ENCODE peak calls at places on chromosomes 2 and 18, in four cellular contexts. V, Z, O and D are unnamed samples.

GRCh38 chr2:43251171-43251731 is 24.8 kb upstream of the ZFP36L2 start:
- DNase-seq in Z (no peak), O (peak; percentile 80), V (no peak), D (no peak)

GRCh38 chr18:23231340-23232021 is 96.2 kb downstream of the CABLES1 start:
- DNase-seq in V (no peak), O (peak; percentile 61), Z (no peak), D (peak; percentile 99)

GRCh38 chr2:119683717-119684443 is 4.9 kb downstream of the TMEM177 start:
- DNase-seq in O (peak; percentile 60), Z (no peak), V (peak; percentile 49), D (no peak)

GRCh38 chr2:195359043-195359735 is 297.8 kb upstream of the SLC39A10 start:
- DNase-seq in Z (no peak), V (no peak), O (no peak), D (no peak)

GRCh38 chr2:70954886-70955285 is 19.2 kb downstream of the ATP6V1B1 start:
- DNase-seq in V (no peak), Z (no peak), O (no peak), D (no peak)

GRCh38 chr2:183623227-183623626 is 499.0 kb downstream of the NUP35 start:
- DNase-seq in V (no peak), Z (no peak), O (no peak), D (no peak)

GRCh38 chr18:10851824-10852225 is 297.5 kb downstream of the PIEZO2 start:
- DNase-seq in V (peak; percentile 63), Z (no peak), O (peak; percentile 29), D (peak; percentile 61)

GRCh38 chr18:58544616-58545337 is 84.1 kb downstream of the ALPK2 start:
- DNase-seq in O (no peak), Z (no peak), V (no peak), D (no peak)

GRCh38 chr18:50183556-50183955 is 11.4 kb downstream of the MYO5B start:
- DNase-seq in Z (no peak), V (no peak), O (no peak), D (no peak)

GRCh38 chr2:28511871-28512606 is 16.2 kb downstream of the PLB1 start:
- DNase-seq in V (no peak), Z (no peak), O (no peak), D (no peak)

GRCh38 chr2:102107741-102108070 is 34.8 kb upstream of the IL1R1 start:
- DNase-seq in V (no peak), O (no peak), Z (no peak), D (peak; percentile 33)

GRCh38 chr2:86441789-86442641 is 844 bp downstream of the KDM3A start:
- DNase-seq in Z (peak; percentile 41), O (peak; percentile 76), V (peak; percentile 47), D (peak; percentile 19)

GRCh38 chr2:22879009-22879863 is 505.7 kb upstream of the KLHL29 start:
- DNase-seq in Z (no peak), V (no peak), O (peak; percentile 64), D (no peak)

GRCh38 chr2:240925191-240925575 is 19.0 kb downstream of the CROCC2 start:
- DNase-seq in O (peak; percentile 40), V (no peak), Z (peak; percentile 10), D (no peak)

DNA sequence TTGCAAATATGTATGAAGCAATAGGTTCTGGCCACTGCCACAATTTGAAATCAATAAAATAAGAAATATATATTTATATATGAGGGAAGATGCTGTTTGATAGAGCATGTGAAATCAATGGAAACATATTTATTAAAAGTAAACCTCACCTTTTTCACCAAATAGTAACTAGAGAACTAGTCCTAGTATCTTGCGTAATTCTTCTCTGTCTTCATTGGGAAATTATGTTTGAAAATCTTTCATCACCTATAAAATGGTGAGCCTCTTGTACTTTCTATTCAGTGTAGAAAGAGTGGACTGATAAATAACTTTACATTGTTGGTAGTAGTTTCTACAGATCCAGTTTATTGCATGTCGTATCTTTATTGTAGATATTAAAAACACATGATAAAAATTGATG is 103.0 kb downstream of the CD226 start:
- DNase-seq in V (no peak), O (no peak), Z (no peak), D (no peak)
- TF ChIP-seq USF1 in V (no peak), O (no peak), Z (no peak), D (no peak)

DNA sequence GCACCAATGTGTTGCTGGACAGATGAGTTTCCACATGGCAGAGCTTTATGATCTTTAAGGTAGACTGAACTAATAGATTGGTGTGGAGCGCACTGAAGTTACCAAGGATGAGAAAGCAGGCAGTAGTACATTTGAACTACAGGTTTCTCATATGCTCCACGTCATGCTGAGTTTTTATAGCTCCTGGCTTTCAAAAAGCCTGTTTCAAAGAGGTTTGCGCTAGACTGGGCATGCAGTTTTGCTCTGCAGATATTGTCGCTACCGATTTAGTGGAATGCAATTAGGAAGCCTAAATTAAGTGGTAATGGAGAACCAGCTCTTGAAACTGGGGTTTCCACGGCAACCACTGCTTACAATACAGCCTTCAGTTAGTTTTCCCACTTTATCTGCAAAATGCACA is 151.5 kb upstream of the POU3F3 start:
- DNase-seq in O (peak; percentile 63), V (no peak), Z (no peak), D (no peak)
- TF ChIP-seq USF1 in O (no peak), V (no peak), Z (no peak), D (no peak)

GRCh38 chr18:53193870-53194269 is 853.9 kb downstream of the DCC start:
- DNase-seq in Z (no peak), O (no peak), V (no peak), D (no peak)

GRCh38 chr18:53191634-53192033 is 851.6 kb downstream of the DCC start:
- DNase-seq in V (no peak), O (no peak), Z (no peak), D (no peak)
- TF ChIP-seq USF1 in V (no peak), O (no peak), Z (no peak), D (no peak)

GRCh38 chr2:134401081-134401497 is 147.2 kb downstream of the MGAT5 start:
- DNase-seq in Z (no peak), O (peak; percentile 70), V (peak; percentile 10), D (no peak)
- TF ChIP-seq USF1 in Z (no peak), O (no peak), V (no peak), D (no peak)

DNA sequence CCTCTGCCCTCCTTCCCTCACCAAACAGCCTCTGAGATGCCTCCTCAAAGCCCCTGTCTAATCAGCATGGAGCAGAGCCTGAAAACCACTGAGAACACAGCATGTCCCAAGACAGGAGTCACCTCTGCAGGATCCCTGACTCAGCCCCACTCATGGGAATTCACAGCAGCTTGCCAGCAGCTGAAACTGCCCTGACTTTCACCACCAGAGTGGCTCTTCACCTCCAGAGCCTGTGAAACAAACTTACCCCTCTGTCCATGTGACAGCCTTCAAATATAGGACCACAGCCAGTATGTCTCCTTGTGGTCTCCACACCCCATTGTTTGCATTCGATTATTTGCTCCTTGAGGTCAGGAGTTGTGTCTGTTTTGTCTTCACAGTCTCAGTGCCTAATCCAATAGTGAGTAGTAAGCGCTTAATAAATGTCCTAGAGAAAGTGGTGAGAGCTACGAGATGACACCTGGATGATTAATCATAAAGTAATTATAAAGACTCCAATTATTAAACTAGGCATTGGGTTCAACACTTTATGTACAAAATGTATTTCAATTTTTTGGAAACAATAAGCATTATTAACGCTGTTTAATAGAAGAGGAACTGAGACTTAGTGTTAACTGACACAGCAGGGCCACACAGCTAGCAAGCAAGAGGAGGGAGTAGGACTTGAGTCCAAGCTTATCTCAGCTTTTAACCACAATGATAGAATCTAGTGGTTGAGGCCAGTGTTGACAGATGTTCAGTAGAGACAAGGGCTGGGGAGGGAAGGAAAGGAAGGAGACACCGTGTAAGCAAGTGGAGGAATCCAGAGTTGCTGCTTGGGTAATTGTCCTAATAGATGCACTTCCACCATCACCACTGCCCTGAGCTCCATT is 358.6 kb upstream of the TNP1 start:
- DNase-seq in V (peak; percentile 11), O (no peak), Z (no peak), D (no peak)
- TF ChIP-seq USF1 in V (no peak), O (no peak), Z (no peak), D (no peak)

DNA sequence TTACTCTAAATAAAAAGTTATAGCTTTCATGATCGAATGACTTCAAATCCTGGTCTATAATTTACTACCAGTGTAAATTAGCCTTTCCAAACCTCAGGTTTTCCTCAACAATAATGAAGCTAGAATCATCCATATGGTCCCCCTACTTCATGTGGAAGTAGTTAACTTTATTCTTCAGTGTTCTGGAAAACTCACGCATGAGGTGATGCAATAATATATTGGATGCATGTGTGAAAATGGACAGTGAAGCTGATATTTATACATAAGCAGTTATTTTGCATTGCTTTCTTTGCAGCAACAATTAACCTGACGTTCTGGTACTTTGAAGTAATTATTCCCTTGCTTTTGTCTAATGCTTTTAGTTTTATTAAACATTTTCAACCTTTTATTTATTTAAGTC is 18.6 kb upstream of the UNC80 start:
- DNase-seq in V (no peak), Z (no peak), O (no peak), D (no peak)
- TF ChIP-seq USF1 in V (no peak), Z (no peak), O (no peak), D (no peak)

DNA sequence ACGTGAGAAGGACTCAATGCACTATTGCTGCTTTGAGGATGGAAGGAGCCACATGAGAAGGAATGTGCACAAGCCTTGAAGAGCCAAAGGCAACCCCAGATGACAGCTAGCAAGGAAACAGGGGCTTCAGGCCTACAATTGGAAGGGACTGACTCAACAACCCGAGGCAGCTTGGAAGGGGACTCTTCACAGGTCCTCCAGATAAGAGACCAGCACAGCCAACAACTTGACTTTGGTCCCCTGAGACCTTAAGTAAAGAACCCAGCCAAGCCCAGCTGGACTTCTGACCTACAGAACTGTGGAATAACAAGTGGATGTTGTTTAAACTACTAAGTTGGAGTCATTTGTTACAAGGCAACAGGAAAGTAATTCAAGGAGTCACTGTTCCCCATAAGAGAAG is 277.2 kb downstream of the SUCLG1 start:
- DNase-seq in O (no peak), V (no peak), Z (no peak), D (no peak)
- TF ChIP-seq USF1 in O (no peak), V (no peak), Z (no peak), D (no peak)

GRCh38 chr2:134131681-134132486 is 122.0 kb upstream of the MGAT5 start:
- DNase-seq in O (no peak), Z (no peak), V (no peak), D (no peak)
- TF ChIP-seq USF1 in O (no peak), Z (no peak), V (no peak), D (no peak)

DNA sequence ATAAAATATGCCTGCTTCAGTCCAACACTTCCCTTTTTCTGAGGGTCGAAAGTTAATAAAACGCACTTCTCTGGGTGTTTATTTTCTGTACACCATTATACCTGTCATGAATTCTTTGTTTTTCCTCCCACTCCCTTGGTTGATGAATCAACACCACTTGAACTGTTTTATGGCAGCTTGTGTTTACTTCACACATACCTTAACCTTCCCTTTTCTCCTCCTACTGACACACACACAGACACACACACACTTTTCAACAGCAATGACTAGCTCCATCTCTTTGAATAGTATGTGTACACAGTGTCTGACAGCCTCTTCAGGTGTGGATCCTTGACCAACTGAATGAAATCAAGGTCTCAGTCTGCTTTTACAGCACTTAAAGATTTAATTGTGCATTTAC is 91.3 kb downstream of the SATB2 start:
- DNase-seq in V (no peak), O (no peak), Z (no peak), D (no peak)
- TF ChIP-seq USF1 in V (no peak), O (no peak), Z (no peak), D (no peak)